ENCODE peak calls at places on chromosome X, in seven cellular contexts. O is mucosa of descending colon, A is tibial artery, Z is tibial nerve, U is endodermal cell, G is cardiac muscle cell, I is SK-N-SH. X is an unnamed sample. For H3K4me1, the result is how much of the 10 kb centered on the place peaks cover.

GRCh38 chrX:106802388-106803275 is at the start of gene TBC1D8B:
- DNase-seq in U (peak), O (peak), A (peak), G (peak), I (peak), Z (peak), X (peak)

GRCh38 chrX:27057883-27058282 is 405.3 kb downstream of the PPP4R3C start:
- DNase-seq in I (no peak), Z (no peak), O (no peak), U (peak), A (no peak), G (no peak), X (no peak)

GRCh38 chrX:106932492-106932923 is 12.3 kb downstream of the CLDN2 start:
- DNase-seq in U (no peak), G (peak), O (no peak), Z (no peak), I (no peak), A (no peak), X (no peak)

GRCh38 chrX:30668581-30668980 is 15.4 kb downstream of the GK start:
- DNase-seq in G (no peak), U (no peak), Z (no peak), O (no peak), I (no peak), A (no peak), X (no peak)

GRCh38 chrX:80792205-80792604 is 17.5 kb downstream of the BRWD3 start:
- DNase-seq in U (no peak), O (no peak), Z (no peak), G (no peak), I (no peak), A (no peak), X (no peak)

GRCh38 chrX:6292599-6292998 is 63.9 kb upstream of the NLGN4X start:
- DNase-seq in A (no peak), Z (no peak), G (no peak), I (peak), O (no peak), U (peak), X (no peak)

GRCh38 chrX:129768186-129768585 is 11.6 kb upstream of the SASH3 start:
- DNase-seq in I (no peak), Z (no peak), G (no peak), O (no peak), A (no peak), U (no peak), X (no peak)

GRCh38 chrX:45011131-45011530 is 138.1 kb downstream of the KDM6A start:
- DNase-seq in A (no peak), U (no peak), G (no peak), O (no peak), I (no peak), Z (no peak), X (no peak)

GRCh38 chrX:41273638-41274037 is 60.3 kb upstream of the DDX3X start:
- DNase-seq in G (no peak), Z (no peak), A (no peak), O (no peak), U (no peak), I (no peak), X (no peak)

GRCh38 chrX:18861436-18861950 is 122.4 kb downstream of the PHKA2 start:
- DNase-seq in I (no peak), Z (no peak), A (no peak), O (no peak), U (no peak), G (no peak), X (no peak)

GRCh38 chrX:8244301-8244700 is 73.2 kb upstream of the VCX2 start:
- DNase-seq in G (no peak), I (no peak), A (no peak), U (no peak), Z (no peak), O (no peak), X (no peak)

GRCh38 chrX:48513670-48514069 is 4.9 kb downstream of the PORCN start:
- DNase-seq in A (no peak), I (no peak), U (no peak), Z (no peak), G (no peak), O (no peak), X (no peak)

GRCh38 chrX:9555354-9555753 is 90.5 kb downstream of the TBL1X start:
- DNase-seq in O (no peak), U (no peak), I (no peak), G (no peak), Z (no peak), A (no peak), X (no peak)

GRCh38 chrX:15167826-15168225 is 102.1 kb downstream of the ASB9 start:
- DNase-seq in O (no peak), Z (no peak), A (no peak), U (no peak), I (peak), G (no peak), X (no peak)

GRCh38 chrX:41960142-41960541 is 36.8 kb upstream of the CASK start:
- DNase-seq in O (no peak), U (peak), Z (no peak), I (no peak), A (no peak), G (no peak), X (no peak)

GRCh38 chrX:136861877-136862276 is 18.6 kb downstream of the RBMX start:
- DNase-seq in Z (no peak), U (no peak), A (no peak), G (no peak), I (no peak), O (no peak), X (no peak)

GRCh38 chrX:9515973-9516538 is 51.2 kb downstream of the TBL1X start:
- DNase-seq in I (no peak), U (no peak), G (no peak), Z (no peak), A (no peak), O (no peak), X (no peak)

GRCh38 chrX:10769165-10769564 is 148.8 kb upstream of the MID1 start:
- DNase-seq in I (peak), G (peak), Z (no peak), O (no peak), U (no peak), A (no peak), X (no peak)

GRCh38 chrX:141341341-141341740 is 99.0 kb upstream of the SPANXC start:
- DNase-seq in I (no peak), O (no peak), A (no peak), G (no peak), Z (no peak), U (no peak), X (no peak)

GRCh38 chrX:8139713-8140112 is 31.4 kb downstream of the VCX2 start:
- DNase-seq in Z (no peak), O (no peak), A (no peak), U (no peak), G (no peak), I (no peak), X (peak)

GRCh38 chrX:144327515-144327914 is 443.6 kb downstream of the UBE2NL start:
- DNase-seq in A (no peak), O (no peak), G (no peak), U (no peak), I (no peak), Z (no peak), X (no peak)

GRCh38 chrX:153573999-153574398 is 24.9 kb downstream of the CCNQ start:
- DNase-seq in I (no peak), A (no peak), Z (no peak), U (peak), G (no peak), O (no peak), X (no peak)

GRCh38 chrX:133053854-133054565 is 42.9 kb downstream of the USP26 start:
- DNase-seq in A (no peak), G (no peak), O (no peak), I (no peak), Z (no peak), U (no peak), X (no peak)

DNA sequence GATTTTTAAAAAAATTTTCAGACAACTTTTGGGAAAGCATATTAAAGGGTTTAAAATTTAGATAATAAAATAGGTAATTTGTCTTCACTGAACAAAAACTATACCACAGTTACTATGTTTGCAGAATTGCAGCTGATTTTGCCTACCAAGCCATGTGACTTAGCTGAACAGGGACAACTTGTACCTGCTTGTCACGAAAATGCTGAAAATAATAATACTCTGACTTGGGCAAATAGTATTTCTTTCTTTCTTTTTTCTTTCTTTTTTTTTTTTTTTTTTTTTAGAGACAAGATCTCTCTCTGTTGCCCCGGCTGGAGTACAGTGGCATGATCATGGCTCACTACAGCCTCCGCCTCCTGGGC is 225.2 kb upstream of the PPP1R2C start:
- DNase-seq in I (no peak), G (no peak), A (no peak), O (no peak), Z (no peak), U (no peak), X (no peak)
- H3K4me1 ChIP-seq in I (under half), G (under half), A (under half), O (under half), Z (under half), U (under half), X (under half)

GRCh38 chrX:2697306-2697705 is 6.2 kb downstream of the CD99 start:
- DNase-seq in I (no peak), G (no peak), O (no peak), Z (no peak), A (no peak), U (no peak), X (no peak)
- H3K4me3 ChIP-seq in I (no peak), G (no peak), O (no peak), Z (no peak), A (no peak), U (no peak), X (peak)

DNA sequence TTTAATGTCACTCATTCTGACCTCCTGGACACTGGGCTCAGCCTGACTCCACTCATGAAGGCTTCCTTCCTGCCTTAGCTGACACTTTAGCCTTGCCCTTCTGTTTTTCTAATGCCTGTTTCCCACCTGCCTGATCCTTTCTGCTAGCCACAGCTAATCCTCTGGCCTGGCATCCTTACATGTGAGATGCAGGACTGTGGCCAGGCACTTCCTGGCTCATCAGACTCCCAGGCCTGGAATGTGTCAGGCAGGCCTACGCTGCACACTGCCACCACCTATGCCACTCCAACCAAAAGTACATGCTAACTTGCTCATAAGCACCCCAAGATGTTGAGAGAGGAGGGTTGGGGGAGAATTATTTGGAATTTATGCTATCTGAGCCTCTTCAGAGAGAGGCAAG is 138.8 kb upstream of the NALF2 start:
- DNase-seq in G (no peak), Z (no peak), U (no peak), O (no peak), I (no peak), A (no peak), X (no peak)
- TF ChIP-seq CTCF in G (no peak), Z (no peak), U (no peak), O (no peak), I (no peak), A (no peak), X (no peak)

GRCh38 chrX:12988797-12989196 is 13.9 kb downstream of the TMSB4X start:
- DNase-seq in O (no peak), Z (no peak), A (no peak), G (no peak), I (no peak), U (no peak), X (no peak)

GRCh38 chrX:12987900-12988594 is 13.1 kb downstream of the TMSB4X start:
- DNase-seq in O (no peak), U (no peak), G (no peak), I (no peak), Z (no peak), A (no peak), X (no peak)

GRCh38 chrX:12986164-12986779 is 11.4 kb downstream of the TMSB4X start:
- DNase-seq in O (no peak), I (no peak), U (no peak), A (no peak), G (no peak), Z (no peak), X (no peak)

GRCh38 chrX:12986886-12987285 is 12.0 kb downstream of the TMSB4X start:
- DNase-seq in G (no peak), A (no peak), U (no peak), Z (no peak), I (no peak), O (no peak), X (no peak)

DNA sequence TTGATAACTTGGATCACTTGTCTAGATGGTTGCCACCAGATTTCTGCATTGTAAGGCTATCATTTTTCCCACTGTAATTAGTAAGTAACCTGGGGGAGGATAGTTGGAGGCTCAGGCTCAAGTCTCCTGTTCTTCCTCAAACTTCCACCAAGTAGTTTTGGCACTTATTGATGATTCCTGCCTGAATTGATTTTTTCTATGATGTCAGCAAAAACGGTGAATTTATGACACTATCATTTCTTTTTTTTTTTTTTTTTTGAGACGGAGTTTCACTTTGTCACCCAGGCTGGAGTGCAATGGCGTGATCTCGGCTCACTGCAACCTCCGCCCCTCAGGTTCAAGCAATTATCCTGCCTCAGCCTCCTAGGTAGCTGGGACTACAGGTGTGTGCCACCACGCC is 12.4 kb downstream of the TMSB4X start:
- DNase-seq in I (no peak), O (no peak), G (no peak), Z (no peak), U (no peak), A (no peak), X (no peak)
- H3K4me1 ChIP-seq in I (under half), O (under half), G (under half), Z (under half), U (under half), A (under half), X (under half)

DNA sequence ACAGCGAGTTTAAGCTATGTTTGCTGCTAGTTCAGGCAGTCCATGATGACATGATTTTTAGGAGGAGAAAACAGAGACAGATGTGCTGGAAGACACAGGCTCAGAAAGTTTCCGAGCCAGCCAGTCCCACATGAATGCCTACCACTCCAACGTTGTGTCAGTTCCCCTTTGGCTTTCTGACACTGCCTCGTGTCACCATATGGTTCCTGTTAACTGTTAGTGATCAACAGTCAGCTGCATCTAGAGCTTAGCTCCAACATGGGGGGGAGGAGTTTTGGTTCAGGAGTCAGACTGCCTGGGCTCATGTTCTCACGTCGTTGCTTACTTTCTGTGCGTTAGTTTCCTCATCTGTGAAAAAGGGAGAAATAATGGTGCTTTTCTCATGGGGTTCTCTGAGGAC is 343.7 kb downstream of the MID1IP1 start:
- DNase-seq in A (no peak), Z (no peak), I (no peak), U (no peak), O (no peak), G (no peak), X (no peak)
- H3K4me3 ChIP-seq in A (no peak), Z (no peak), I (no peak), U (no peak), O (no peak), G (no peak), X (no peak)

GRCh38 chrX:105315301-105315700 is 94.8 kb upstream of the TEX13A start:
- DNase-seq in A (no peak), G (no peak), Z (no peak), U (no peak), O (no peak), I (no peak), X (no peak)
- TF ChIP-seq CTCF in A (no peak), G (no peak), Z (no peak), U (no peak), O (no peak), I (no peak), X (no peak)

X was measured in left lung.